ENCODE peak calls at places on chromosomes 12 and 14, in ten cellular contexts. One of them, this sample, is unnamed. For H3K27me3, the result is how much of the 10 kb centered on the place peaks cover.

GRCh38 chr12:13156277-13156676 is 40.2 kb upstream of the EMP1 start:
- DNase-seq in WERI-Rb-1: no peak
- DNase-seq in cardiac muscle cell: no peak
- DNase-seq in neural progenitor cell: no peak
- DNase-seq in left ventricle myocardium inferior: no peak
- DNase-seq in IMR-90: peak
- DNase-seq in psoas muscle: no peak
- DNase-seq in PC-3: no peak
- DNase-seq in brain microvascular endothelial cell: peak
- DNase-seq in AG04450: no peak
- DNase-seq in this sample: no peak

GRCh38 chr14:68491793-68492192 is 301.1 kb downstream of the ZFP36L1 start:
- DNase-seq in cardiac muscle cell: no peak
- DNase-seq in WERI-Rb-1: no peak
- DNase-seq in brain microvascular endothelial cell: no peak
- DNase-seq in AG04450: no peak
- DNase-seq in left ventricle myocardium inferior: no peak
- DNase-seq in psoas muscle: no peak
- DNase-seq in IMR-90: no peak
- DNase-seq in PC-3: no peak
- DNase-seq in neural progenitor cell: no peak
- DNase-seq in this sample: no peak

GRCh38 chr14:40417777-40418401 is 985.7 kb upstream of the FBXO33 start:
- DNase-seq in brain microvascular endothelial cell: no peak
- DNase-seq in left ventricle myocardium inferior: no peak
- DNase-seq in cardiac muscle cell: peak
- DNase-seq in IMR-90: no peak
- DNase-seq in neural progenitor cell: peak
- DNase-seq in AG04450: no peak
- DNase-seq in PC-3: peak
- DNase-seq in WERI-Rb-1: peak
- DNase-seq in psoas muscle: no peak
- DNase-seq in this sample: no peak

GRCh38 chr12:100199023-100199346 is 1.6 kb upstream of the ACTR6 start:
- DNase-seq in WERI-Rb-1: no peak
- DNase-seq in left ventricle myocardium inferior: no peak
- DNase-seq in AG04450: no peak
- DNase-seq in PC-3: no peak
- DNase-seq in brain microvascular endothelial cell: no peak
- DNase-seq in IMR-90: no peak
- DNase-seq in neural progenitor cell: no peak
- DNase-seq in cardiac muscle cell: no peak
- DNase-seq in psoas muscle: no peak
- DNase-seq in this sample: no peak

GRCh38 chr14:54610051-54610977 is 43.4 kb downstream of the SAMD4A start:
- DNase-seq in left ventricle myocardium inferior: no peak
- DNase-seq in AG04450: no peak
- DNase-seq in psoas muscle: no peak
- DNase-seq in neural progenitor cell: no peak
- DNase-seq in PC-3: no peak
- DNase-seq in brain microvascular endothelial cell: peak
- DNase-seq in IMR-90: peak
- DNase-seq in WERI-Rb-1: no peak
- DNase-seq in cardiac muscle cell: no peak
- DNase-seq in this sample: no peak

GRCh38 chr12:49872381-49872780 is 29.5 kb upstream of the BCDIN3D start:
- DNase-seq in neural progenitor cell: no peak
- DNase-seq in left ventricle myocardium inferior: no peak
- DNase-seq in IMR-90: no peak
- DNase-seq in PC-3: no peak
- DNase-seq in WERI-Rb-1: no peak
- DNase-seq in brain microvascular endothelial cell: no peak
- DNase-seq in AG04450: no peak
- DNase-seq in cardiac muscle cell: no peak
- DNase-seq in psoas muscle: no peak
- DNase-seq in this sample: no peak

GRCh38 chr14:94355191-94355794 is 32.2 kb upstream of the SERPINA6 start:
- DNase-seq in IMR-90: peak
- DNase-seq in PC-3: peak
- DNase-seq in neural progenitor cell: peak
- DNase-seq in cardiac muscle cell: peak
- DNase-seq in left ventricle myocardium inferior: peak
- DNase-seq in WERI-Rb-1: peak
- DNase-seq in brain microvascular endothelial cell: peak
- DNase-seq in AG04450: peak
- DNase-seq in psoas muscle: peak
- DNase-seq in this sample: peak

GRCh38 chr14:36935976-36936678 is 236.3 kb downstream of the SLC25A21 start:
- DNase-seq in cardiac muscle cell: no peak
- DNase-seq in left ventricle myocardium inferior: no peak
- DNase-seq in brain microvascular endothelial cell: no peak
- DNase-seq in PC-3: peak
- DNase-seq in WERI-Rb-1: no peak
- DNase-seq in AG04450: no peak
- DNase-seq in neural progenitor cell: peak
- DNase-seq in IMR-90: peak
- DNase-seq in psoas muscle: no peak
- DNase-seq in this sample: no peak

GRCh38 chr12:103401421-103401820 is 94.3 kb downstream of the C12orf42 start:
- DNase-seq in psoas muscle: no peak
- DNase-seq in brain microvascular endothelial cell: no peak
- DNase-seq in AG04450: no peak
- DNase-seq in IMR-90: no peak
- DNase-seq in WERI-Rb-1: no peak
- DNase-seq in PC-3: peak
- DNase-seq in neural progenitor cell: no peak
- DNase-seq in left ventricle myocardium inferior: no peak
- DNase-seq in cardiac muscle cell: peak
- DNase-seq in this sample: no peak

GRCh38 chr12:25903603-25904245 is 54.8 kb upstream of the RASSF8 start:
- DNase-seq in left ventricle myocardium inferior: no peak
- DNase-seq in IMR-90: no peak
- DNase-seq in neural progenitor cell: no peak
- DNase-seq in cardiac muscle cell: no peak
- DNase-seq in PC-3: no peak
- DNase-seq in psoas muscle: no peak
- DNase-seq in WERI-Rb-1: no peak
- DNase-seq in brain microvascular endothelial cell: no peak
- DNase-seq in AG04450: no peak
- DNase-seq in this sample: no peak

GRCh38 chr12:104133861-104134260 is 4.1 kb downstream of the NFYB start:
- DNase-seq in AG04450: no peak
- DNase-seq in IMR-90: peak
- DNase-seq in PC-3: no peak
- DNase-seq in cardiac muscle cell: no peak
- DNase-seq in psoas muscle: no peak
- DNase-seq in brain microvascular endothelial cell: no peak
- DNase-seq in neural progenitor cell: no peak
- DNase-seq in left ventricle myocardium inferior: no peak
- DNase-seq in WERI-Rb-1: no peak
- DNase-seq in this sample: no peak

GRCh38 chr12:45234134-45234865 is 18.4 kb downstream of the ANO6 start:
- DNase-seq in IMR-90: peak
- DNase-seq in neural progenitor cell: peak
- DNase-seq in PC-3: peak
- DNase-seq in AG04450: peak
- DNase-seq in brain microvascular endothelial cell: peak
- DNase-seq in psoas muscle: peak
- DNase-seq in WERI-Rb-1: no peak
- DNase-seq in left ventricle myocardium inferior: no peak
- DNase-seq in cardiac muscle cell: peak
- DNase-seq in this sample: no peak

DNA sequence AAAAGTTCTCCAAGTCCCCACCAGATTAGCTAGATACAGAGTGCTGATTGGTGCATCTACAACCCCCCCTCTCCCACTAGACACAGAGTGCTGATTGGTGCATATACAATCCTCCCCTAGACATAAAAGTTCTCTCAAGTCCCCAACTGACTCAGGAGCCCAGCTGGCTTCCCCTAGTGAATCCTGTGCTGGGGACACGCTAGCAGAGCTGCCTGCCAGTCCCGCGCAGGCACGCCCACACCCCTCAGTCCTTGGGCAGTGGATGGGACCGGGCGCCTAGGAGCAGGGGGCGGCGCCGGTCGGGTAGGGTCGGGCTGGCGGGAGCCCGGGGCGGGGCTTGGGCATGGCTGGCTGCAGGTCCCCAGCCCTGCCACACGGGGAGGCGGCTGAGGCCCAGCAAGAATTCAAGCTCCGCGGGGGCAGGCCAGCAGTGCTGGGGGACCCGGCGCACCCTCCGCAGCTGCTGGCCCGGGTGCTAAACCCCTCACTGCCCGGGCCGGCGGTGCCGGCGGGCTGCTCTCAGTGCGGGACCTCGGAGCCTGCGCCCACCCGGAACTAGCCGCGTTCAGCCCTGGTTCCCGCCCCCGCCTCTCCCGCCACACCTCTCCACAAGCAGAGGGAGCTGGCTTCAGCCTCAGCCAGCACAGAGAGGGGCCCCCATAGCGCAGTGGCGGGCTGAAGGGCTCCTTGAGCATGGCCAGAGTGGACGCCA is 64.3 kb upstream of the DDHD1 start:
- DNase-seq in brain microvascular endothelial cell: peak
- DNase-seq in AG04450: no peak
- DNase-seq in cardiac muscle cell: peak
- DNase-seq in IMR-90: peak
- DNase-seq in left ventricle myocardium inferior: peak
- DNase-seq in psoas muscle: peak
- DNase-seq in WERI-Rb-1: peak
- DNase-seq in neural progenitor cell: peak
- DNase-seq in PC-3: peak
- DNase-seq in this sample: peak
- H3K27ac ChIP-seq in brain microvascular endothelial cell: no peak
- H3K27ac ChIP-seq in AG04450: no peak
- H3K27ac ChIP-seq in cardiac muscle cell: no peak
- H3K27ac ChIP-seq in IMR-90: no peak
- H3K27ac ChIP-seq in left ventricle myocardium inferior: peak
- H3K27ac ChIP-seq in psoas muscle: no peak
- H3K27ac ChIP-seq in WERI-Rb-1: peak
- H3K27ac ChIP-seq in neural progenitor cell: no peak
- H3K27ac ChIP-seq in PC-3: no peak
- H3K27ac ChIP-seq in this sample: no peak

DNA sequence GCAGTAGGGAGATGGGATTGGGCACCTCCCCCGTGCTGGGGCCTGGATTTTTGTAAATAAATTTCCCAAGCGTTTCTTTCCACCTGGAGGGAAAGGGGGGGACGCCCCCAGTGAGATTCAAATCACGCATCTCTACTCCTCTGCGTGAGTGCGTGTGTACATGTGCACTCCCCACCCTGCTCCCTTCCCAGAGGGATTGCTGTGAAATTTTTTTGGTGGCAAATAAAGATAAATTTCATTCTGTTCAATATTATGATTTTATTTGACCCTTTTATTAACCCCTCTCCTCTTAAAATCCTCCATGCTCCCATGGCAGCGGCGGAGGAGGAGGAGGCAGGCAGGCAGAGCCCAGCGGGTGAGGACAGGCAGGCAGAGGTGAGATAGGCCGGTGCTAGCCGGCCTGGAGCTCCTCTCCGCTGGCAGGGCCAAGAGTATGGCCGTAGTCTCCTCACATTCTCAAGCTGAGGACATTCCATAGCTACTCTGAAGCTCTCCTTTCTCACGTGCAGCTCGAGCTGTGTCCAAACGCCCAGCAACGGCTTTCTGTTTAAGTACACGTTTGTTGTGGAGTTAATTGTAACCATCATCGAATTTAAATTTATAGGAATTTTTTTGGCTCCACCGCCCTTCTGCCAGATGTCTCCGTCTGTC is 1.5 kb upstream of the HOTAIR start:
- DNase-seq in left ventricle myocardium inferior: no peak
- DNase-seq in cardiac muscle cell: no peak
- DNase-seq in WERI-Rb-1: no peak
- DNase-seq in PC-3: no peak
- DNase-seq in neural progenitor cell: no peak
- DNase-seq in brain microvascular endothelial cell: no peak
- DNase-seq in psoas muscle: no peak
- DNase-seq in IMR-90: no peak
- DNase-seq in AG04450: no peak
- DNase-seq in this sample: no peak
- H3K27me3 ChIP-seq in left ventricle myocardium inferior: half or more
- H3K27me3 ChIP-seq in cardiac muscle cell: half or more
- H3K27me3 ChIP-seq in WERI-Rb-1: under half
- H3K27me3 ChIP-seq in PC-3: under half
- H3K27me3 ChIP-seq in neural progenitor cell: half or more
- H3K27me3 ChIP-seq in brain microvascular endothelial cell: half or more
- H3K27me3 ChIP-seq in psoas muscle: under half
- H3K27me3 ChIP-seq in IMR-90: half or more
- H3K27me3 ChIP-seq in AG04450: half or more
- H3K27me3 ChIP-seq in this sample: under half

GRCh38 chr14:91420686-91421085 is 3.1 kb upstream of the CCDC88C start:
- DNase-seq in psoas muscle: no peak
- DNase-seq in PC-3: peak
- DNase-seq in IMR-90: no peak
- DNase-seq in AG04450: no peak
- DNase-seq in left ventricle myocardium inferior: no peak
- DNase-seq in brain microvascular endothelial cell: no peak
- DNase-seq in WERI-Rb-1: no peak
- DNase-seq in neural progenitor cell: no peak
- DNase-seq in cardiac muscle cell: no peak
- DNase-seq in this sample: no peak
- H3K27ac ChIP-seq in psoas muscle: no peak
- H3K27ac ChIP-seq in PC-3: no peak
- H3K27ac ChIP-seq in IMR-90: no peak
- H3K27ac ChIP-seq in AG04450: no peak
- H3K27ac ChIP-seq in left ventricle myocardium inferior: no peak
- H3K27ac ChIP-seq in brain microvascular endothelial cell: no peak
- H3K27ac ChIP-seq in WERI-Rb-1: no peak
- H3K27ac ChIP-seq in neural progenitor cell: no peak
- H3K27ac ChIP-seq in cardiac muscle cell: no peak
- H3K27ac ChIP-seq in this sample: no peak

GRCh38 chr14:67453575-67454300 is 34.8 kb downstream of the TMEM229B start:
- DNase-seq in IMR-90: no peak
- DNase-seq in left ventricle myocardium inferior: no peak
- DNase-seq in WERI-Rb-1: no peak
- DNase-seq in AG04450: no peak
- DNase-seq in PC-3: no peak
- DNase-seq in neural progenitor cell: no peak
- DNase-seq in cardiac muscle cell: no peak
- DNase-seq in psoas muscle: no peak
- DNase-seq in brain microvascular endothelial cell: no peak
- DNase-seq in this sample: no peak

GRCh38 chr14:67459336-67459735 is 29.2 kb downstream of the TMEM229B start:
- DNase-seq in AG04450: no peak
- DNase-seq in left ventricle myocardium inferior: no peak
- DNase-seq in IMR-90: no peak
- DNase-seq in PC-3: no peak
- DNase-seq in psoas muscle: no peak
- DNase-seq in cardiac muscle cell: no peak
- DNase-seq in neural progenitor cell: no peak
- DNase-seq in WERI-Rb-1: no peak
- DNase-seq in brain microvascular endothelial cell: no peak
- DNase-seq in this sample: no peak

GRCh38 chr14:67461341-67461985 is 27.1 kb downstream of the TMEM229B start:
- DNase-seq in WERI-Rb-1: no peak
- DNase-seq in left ventricle myocardium inferior: no peak
- DNase-seq in psoas muscle: no peak
- DNase-seq in IMR-90: peak
- DNase-seq in AG04450: no peak
- DNase-seq in brain microvascular endothelial cell: peak
- DNase-seq in neural progenitor cell: no peak
- DNase-seq in cardiac muscle cell: no peak
- DNase-seq in PC-3: no peak
- DNase-seq in this sample: no peak

GRCh38 chr14:67457782-67458181 is 30.7 kb downstream of the TMEM229B start:
- DNase-seq in cardiac muscle cell: peak
- DNase-seq in neural progenitor cell: peak
- DNase-seq in WERI-Rb-1: peak
- DNase-seq in psoas muscle: peak
- DNase-seq in left ventricle myocardium inferior: peak
- DNase-seq in brain microvascular endothelial cell: no peak
- DNase-seq in IMR-90: no peak
- DNase-seq in PC-3: peak
- DNase-seq in AG04450: no peak
- DNase-seq in this sample: no peak

GRCh38 chr14:67456732-67457131 is 31.8 kb downstream of the TMEM229B start:
- DNase-seq in PC-3: no peak
- DNase-seq in psoas muscle: no peak
- DNase-seq in AG04450: no peak
- DNase-seq in cardiac muscle cell: no peak
- DNase-seq in left ventricle myocardium inferior: no peak
- DNase-seq in neural progenitor cell: no peak
- DNase-seq in IMR-90: no peak
- DNase-seq in WERI-Rb-1: no peak
- DNase-seq in brain microvascular endothelial cell: no peak
- DNase-seq in this sample: no peak
- H3K27me3 ChIP-seq in PC-3: under half
- H3K27me3 ChIP-seq in psoas muscle: under half
- H3K27me3 ChIP-seq in AG04450: under half
- H3K27me3 ChIP-seq in cardiac muscle cell: under half
- H3K27me3 ChIP-seq in left ventricle myocardium inferior: under half
- H3K27me3 ChIP-seq in neural progenitor cell: under half
- H3K27me3 ChIP-seq in IMR-90: under half
- H3K27me3 ChIP-seq in WERI-Rb-1: under half
- H3K27me3 ChIP-seq in brain microvascular endothelial cell: under half
- H3K27me3 ChIP-seq in this sample: under half

This sample was measured in aorta.